ENCODE peak calls at places on chromosome 12, in six cellular contexts. One of them, this sample, is unnamed.

GRCh38 chr12:114655934-114656697 is 27.9 kb downstream of the TBX3 start:
- DNase-seq in COR-L47: no peak
- DNase-seq in fibroblast of the conjunctiva: peak
- DNase-seq in activated CD4-positive, alpha-beta T cell treated with anti-CD3 and anti-CD28 coated beads for 48 hours: no peak
- DNase-seq in neuronal stem cell: no peak
- DNase-seq in T1000: no peak
- DNase-seq in this sample: no peak

GRCh38 chr12:34395056-34396005 is 373.0 kb downstream of the ALG10 start:
- DNase-seq in COR-L47: no peak
- DNase-seq in fibroblast of the conjunctiva: no peak
- DNase-seq in activated CD4-positive, alpha-beta T cell treated with anti-CD3 and anti-CD28 coated beads for 48 hours: no peak
- DNase-seq in neuronal stem cell: no peak
- DNase-seq in T1000: no peak
- DNase-seq in this sample: no peak

GRCh38 chr12:114682920-114683708 is 861 bp downstream of the TBX3 start:
- DNase-seq in COR-L47: no peak
- DNase-seq in fibroblast of the conjunctiva: no peak
- DNase-seq in activated CD4-positive, alpha-beta T cell treated with anti-CD3 and anti-CD28 coated beads for 48 hours: no peak
- DNase-seq in neuronal stem cell: no peak
- DNase-seq in T1000: peak
- DNase-seq in this sample: peak

GRCh38 chr12:131759176-131759575 is 48.3 kb downstream of the SFSWAP start:
- DNase-seq in COR-L47: no peak
- DNase-seq in fibroblast of the conjunctiva: no peak
- DNase-seq in activated CD4-positive, alpha-beta T cell treated with anti-CD3 and anti-CD28 coated beads for 48 hours: no peak
- DNase-seq in neuronal stem cell: no peak
- DNase-seq in T1000: no peak
- DNase-seq in this sample: no peak

GRCh38 chr12:121792607-121793500 is 634 bp downstream of the RHOF start:
- DNase-seq in COR-L47: no peak
- DNase-seq in fibroblast of the conjunctiva: no peak
- DNase-seq in activated CD4-positive, alpha-beta T cell treated with anti-CD3 and anti-CD28 coated beads for 48 hours: peak
- DNase-seq in neuronal stem cell: no peak
- DNase-seq in T1000: no peak
- DNase-seq in this sample: peak

GRCh38 chr12:113818833-113819232 is 147.3 kb downstream of the RBM19 start:
- DNase-seq in COR-L47: no peak
- DNase-seq in fibroblast of the conjunctiva: no peak
- DNase-seq in activated CD4-positive, alpha-beta T cell treated with anti-CD3 and anti-CD28 coated beads for 48 hours: no peak
- DNase-seq in neuronal stem cell: peak
- DNase-seq in T1000: no peak
- DNase-seq in this sample: peak

GRCh38 chr12:47067778-47068431 is 11.5 kb upstream of the PCED1B start:
- DNase-seq in COR-L47: no peak
- DNase-seq in fibroblast of the conjunctiva: no peak
- DNase-seq in activated CD4-positive, alpha-beta T cell treated with anti-CD3 and anti-CD28 coated beads for 48 hours: no peak
- DNase-seq in neuronal stem cell: no peak
- DNase-seq in T1000: no peak
- DNase-seq in this sample: no peak

GRCh38 chr12:28242129-28242887 is 52.1 kb downstream of the CCDC91 start:
- DNase-seq in COR-L47: no peak
- DNase-seq in fibroblast of the conjunctiva: no peak
- DNase-seq in activated CD4-positive, alpha-beta T cell treated with anti-CD3 and anti-CD28 coated beads for 48 hours: no peak
- DNase-seq in neuronal stem cell: no peak
- DNase-seq in T1000: no peak
- DNase-seq in this sample: no peak

GRCh38 chr12:68263366-68263765 is 10.0 kb upstream of the IL22 start:
- DNase-seq in COR-L47: no peak
- DNase-seq in fibroblast of the conjunctiva: no peak
- DNase-seq in activated CD4-positive, alpha-beta T cell treated with anti-CD3 and anti-CD28 coated beads for 48 hours: no peak
- DNase-seq in neuronal stem cell: no peak
- DNase-seq in T1000: no peak
- DNase-seq in this sample: no peak

GRCh38 chr12:102691773-102692555 is 211.6 kb upstream of the IGF1 start:
- DNase-seq in COR-L47: no peak
- DNase-seq in fibroblast of the conjunctiva: no peak
- DNase-seq in activated CD4-positive, alpha-beta T cell treated with anti-CD3 and anti-CD28 coated beads for 48 hours: no peak
- DNase-seq in neuronal stem cell: no peak
- DNase-seq in T1000: no peak
- DNase-seq in this sample: no peak

GRCh38 chr12:47403681-47404080 is 302.1 kb downstream of the RPAP3 start:
- DNase-seq in COR-L47: no peak
- DNase-seq in fibroblast of the conjunctiva: no peak
- DNase-seq in activated CD4-positive, alpha-beta T cell treated with anti-CD3 and anti-CD28 coated beads for 48 hours: no peak
- DNase-seq in neuronal stem cell: no peak
- DNase-seq in T1000: no peak
- DNase-seq in this sample: no peak

GRCh38 chr12:49643961-49644619 is 20.7 kb downstream of the PRPF40B start:
- DNase-seq in COR-L47: no peak
- DNase-seq in fibroblast of the conjunctiva: no peak
- DNase-seq in activated CD4-positive, alpha-beta T cell treated with anti-CD3 and anti-CD28 coated beads for 48 hours: no peak
- DNase-seq in neuronal stem cell: no peak
- DNase-seq in T1000: no peak
- DNase-seq in this sample: no peak

GRCh38 chr12:76142305-76142704 is 57.8 kb upstream of the NAP1L1 start:
- DNase-seq in COR-L47: no peak
- DNase-seq in fibroblast of the conjunctiva: no peak
- DNase-seq in activated CD4-positive, alpha-beta T cell treated with anti-CD3 and anti-CD28 coated beads for 48 hours: no peak
- DNase-seq in neuronal stem cell: no peak
- DNase-seq in T1000: no peak
- DNase-seq in this sample: no peak

GRCh38 chr12:89883630-89884364 is 175.2 kb upstream of the ATP2B1 start:
- DNase-seq in COR-L47: peak
- DNase-seq in fibroblast of the conjunctiva: no peak
- DNase-seq in activated CD4-positive, alpha-beta T cell treated with anti-CD3 and anti-CD28 coated beads for 48 hours: no peak
- DNase-seq in neuronal stem cell: peak
- DNase-seq in T1000: no peak
- DNase-seq in this sample: no peak

GRCh38 chr12:100154472-100155247 is 12.0 kb upstream of the BLTP3B start:
- DNase-seq in COR-L47: peak
- DNase-seq in fibroblast of the conjunctiva: peak
- DNase-seq in activated CD4-positive, alpha-beta T cell treated with anti-CD3 and anti-CD28 coated beads for 48 hours: peak
- DNase-seq in neuronal stem cell: peak
- DNase-seq in T1000: no peak
- DNase-seq in this sample: peak

GRCh38 chr12:57694459-57695019 is 607 bp downstream of the OS9 start:
- DNase-seq in COR-L47: no peak
- DNase-seq in fibroblast of the conjunctiva: no peak
- DNase-seq in activated CD4-positive, alpha-beta T cell treated with anti-CD3 and anti-CD28 coated beads for 48 hours: peak
- DNase-seq in neuronal stem cell: peak
- DNase-seq in T1000: no peak
- DNase-seq in this sample: peak

GRCh38 chr12:93107514-93107942 is 178.4 kb upstream of the EEA1 start:
- DNase-seq in COR-L47: no peak
- DNase-seq in fibroblast of the conjunctiva: no peak
- DNase-seq in activated CD4-positive, alpha-beta T cell treated with anti-CD3 and anti-CD28 coated beads for 48 hours: no peak
- DNase-seq in neuronal stem cell: no peak
- DNase-seq in T1000: no peak
- DNase-seq in this sample: no peak

GRCh38 chr12:913919-914718 is 35.4 kb downstream of the RAD52 start:
- DNase-seq in COR-L47: no peak
- DNase-seq in fibroblast of the conjunctiva: no peak
- DNase-seq in activated CD4-positive, alpha-beta T cell treated with anti-CD3 and anti-CD28 coated beads for 48 hours: no peak
- DNase-seq in neuronal stem cell: no peak
- DNase-seq in T1000: no peak
- DNase-seq in this sample: no peak

GRCh38 chr12:55142896-55143870 is 17.0 kb downstream of the OR9K2 start:
- DNase-seq in COR-L47: peak
- DNase-seq in fibroblast of the conjunctiva: peak
- DNase-seq in activated CD4-positive, alpha-beta T cell treated with anti-CD3 and anti-CD28 coated beads for 48 hours: peak
- DNase-seq in neuronal stem cell: peak
- DNase-seq in T1000: no peak
- DNase-seq in this sample: peak

GRCh38 chr12:114993202-114993601 is 309.2 kb upstream of the TBX3 start:
- DNase-seq in COR-L47: no peak
- DNase-seq in fibroblast of the conjunctiva: no peak
- DNase-seq in activated CD4-positive, alpha-beta T cell treated with anti-CD3 and anti-CD28 coated beads for 48 hours: no peak
- DNase-seq in neuronal stem cell: no peak
- DNase-seq in T1000: no peak
- DNase-seq in this sample: no peak

GRCh38 chr12:50221228-50222008 is 54.2 kb upstream of the CERS5 start:
- DNase-seq in COR-L47: no peak
- DNase-seq in fibroblast of the conjunctiva: peak
- DNase-seq in activated CD4-positive, alpha-beta T cell treated with anti-CD3 and anti-CD28 coated beads for 48 hours: no peak
- DNase-seq in neuronal stem cell: peak
- DNase-seq in T1000: no peak
- DNase-seq in this sample: peak

GRCh38 chr12:45050331-45050750 is 558 bp downstream of the DBX2 start:
- DNase-seq in COR-L47: no peak
- DNase-seq in fibroblast of the conjunctiva: no peak
- DNase-seq in activated CD4-positive, alpha-beta T cell treated with anti-CD3 and anti-CD28 coated beads for 48 hours: no peak
- DNase-seq in neuronal stem cell: no peak
- DNase-seq in T1000: no peak
- DNase-seq in this sample: no peak

GRCh38 chr12:7748774-7749296 is 1.7 kb upstream of the CLEC4C start:
- DNase-seq in COR-L47: no peak
- DNase-seq in fibroblast of the conjunctiva: no peak
- DNase-seq in activated CD4-positive, alpha-beta T cell treated with anti-CD3 and anti-CD28 coated beads for 48 hours: no peak
- DNase-seq in neuronal stem cell: no peak
- DNase-seq in T1000: no peak
- DNase-seq in this sample: no peak

GRCh38 chr12:104462931-104463339 is 6.2 kb downstream of the CHST11 start:
- DNase-seq in COR-L47: no peak
- DNase-seq in fibroblast of the conjunctiva: no peak
- DNase-seq in activated CD4-positive, alpha-beta T cell treated with anti-CD3 and anti-CD28 coated beads for 48 hours: no peak
- DNase-seq in neuronal stem cell: no peak
- DNase-seq in T1000: no peak
- DNase-seq in this sample: no peak

GRCh38 chr12:120684523-120684932 is 2.4 kb upstream of the MLEC start:
- DNase-seq in COR-L47: no peak
- DNase-seq in fibroblast of the conjunctiva: no peak
- DNase-seq in activated CD4-positive, alpha-beta T cell treated with anti-CD3 and anti-CD28 coated beads for 48 hours: peak
- DNase-seq in neuronal stem cell: no peak
- DNase-seq in T1000: no peak
- DNase-seq in this sample: no peak

GRCh38 chr12:93857917-93858513 is 180.8 kb downstream of the CRADD start:
- DNase-seq in COR-L47: peak
- DNase-seq in fibroblast of the conjunctiva: no peak
- DNase-seq in activated CD4-positive, alpha-beta T cell treated with anti-CD3 and anti-CD28 coated beads for 48 hours: no peak
- DNase-seq in neuronal stem cell: no peak
- DNase-seq in T1000: no peak
- DNase-seq in this sample: no peak

This sample was measured in SHP77.